ENCODE peak calls at places on chromosomes 5 and 9, in four cellular contexts. H is K562, A is H1, I is HepG2. V is an unnamed sample.

GRCh38 chr5:4862500-4862899 is 277.6 kb upstream of the ADAMTS16 start:
- DNase-seq in I (peak; percentile 35), A (no peak), H (peak; percentile 54), V (peak; percentile 29)

GRCh38 chr5:180328296-180329137 is 24.6 kb downstream of the GFPT2 start:
- DNase-seq in I (peak; percentile 74), A (peak; percentile 68), H (peak; percentile 81), V (peak; percentile 74)

GRCh38 chr5:54234304-54234938 is 76.0 kb downstream of the ARL15 start:
- DNase-seq in H (no peak), A (no peak), I (peak; percentile 9), V (no peak)

GRCh38 chr5:148839960-148840359 is 13.5 kb downstream of the ADRB2 start:
- DNase-seq in I (no peak), H (no peak), A (no peak), V (no peak)

GRCh38 chr5:125450803-125451202 is 704.4 kb upstream of the ZNF608 start:
- DNase-seq in I (no peak), A (no peak), H (no peak), V (no peak)

GRCh38 chr9:123003467-123003866 is 30.0 kb upstream of the GPR21 start:
- DNase-seq in H (peak; percentile 32), I (no peak), A (no peak), V (no peak)

GRCh38 chr9:133419005-133419404 is 1.2 kb upstream of the REXO4 start:
- DNase-seq in H (no peak), I (no peak), A (no peak), V (no peak)

GRCh38 chr5:173736923-173737412 is 120.5 kb upstream of the BOD1 start:
- DNase-seq in H (peak; percentile 84), I (peak; percentile 32), A (no peak), V (no peak)

GRCh38 chr5:96718635-96719077 is 56.5 kb downstream of the CAST start:
- DNase-seq in A (no peak), H (no peak), I (no peak), V (no peak)

GRCh38 chr9:84338792-84339191 is 1.8 kb downstream of the SLC28A3 start:
- DNase-seq in H (no peak), I (no peak), A (no peak), V (no peak)

GRCh38 chr5:119022017-119022745 is 33.8 kb upstream of the DTWD2 start:
- DNase-seq in I (no peak), A (no peak), H (no peak), V (no peak)

GRCh38 chr9:35716236-35716635 is 15.8 kb downstream of the TLN1 start:
- DNase-seq in A (no peak), I (no peak), H (no peak), V (no peak)

DNA sequence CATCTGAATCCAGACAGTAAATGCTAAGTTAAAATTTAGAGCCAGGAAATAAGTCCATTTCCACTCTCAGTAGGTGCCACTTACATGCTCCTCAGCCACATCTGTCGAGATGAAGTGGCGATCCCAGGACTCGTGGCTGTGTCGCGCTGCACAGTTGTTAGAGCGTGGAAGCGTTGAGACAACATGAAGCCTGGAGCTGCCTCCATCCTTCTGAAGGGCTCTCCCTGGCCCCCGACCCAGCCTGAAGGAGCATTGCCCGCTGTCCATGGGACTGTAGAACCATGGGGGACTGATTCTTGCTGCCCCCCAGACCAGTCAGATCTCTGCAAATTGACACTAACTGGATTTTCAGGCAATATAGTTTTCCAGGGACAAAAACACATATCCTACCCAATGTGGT is 58.9 kb downstream of the IRX1 start:
- DNase-seq in H (no peak), A (no peak), I (no peak), V (no peak)
- TF ChIP-seq EZH2 in H (no peak), A (no peak), I (no peak), V (no peak)

DNA sequence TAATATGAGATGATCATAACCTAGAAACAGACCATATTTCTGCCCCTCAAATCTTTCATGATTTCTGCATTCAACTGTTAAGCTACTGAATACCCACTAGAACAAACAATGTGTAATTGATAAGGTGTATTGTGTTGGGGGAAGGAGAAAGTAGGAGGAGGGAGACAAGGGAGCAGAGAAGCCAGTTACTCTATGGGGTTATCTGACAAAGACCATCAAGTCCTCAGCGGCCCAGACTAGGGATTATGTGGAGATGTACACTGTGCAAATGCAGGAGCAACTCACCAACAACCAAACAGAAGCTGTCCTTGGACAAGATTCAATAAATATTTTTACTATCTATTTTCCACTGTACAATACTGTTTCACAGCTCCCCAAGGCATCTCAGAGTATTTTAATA is 2.7 kb downstream of the NRG2 start:
- DNase-seq in I (no peak), A (no peak), H (no peak), V (no peak)
- H3K4me1 ChIP-seq in I (peaks cover 6% of the 10 kb centered on the region), A (peaks cover 3% of the 10 kb centered on the region), H (peaks cover 19% of the 10 kb centered on the region), V (peaks cover 3% of the 10 kb centered on the region)

DNA sequence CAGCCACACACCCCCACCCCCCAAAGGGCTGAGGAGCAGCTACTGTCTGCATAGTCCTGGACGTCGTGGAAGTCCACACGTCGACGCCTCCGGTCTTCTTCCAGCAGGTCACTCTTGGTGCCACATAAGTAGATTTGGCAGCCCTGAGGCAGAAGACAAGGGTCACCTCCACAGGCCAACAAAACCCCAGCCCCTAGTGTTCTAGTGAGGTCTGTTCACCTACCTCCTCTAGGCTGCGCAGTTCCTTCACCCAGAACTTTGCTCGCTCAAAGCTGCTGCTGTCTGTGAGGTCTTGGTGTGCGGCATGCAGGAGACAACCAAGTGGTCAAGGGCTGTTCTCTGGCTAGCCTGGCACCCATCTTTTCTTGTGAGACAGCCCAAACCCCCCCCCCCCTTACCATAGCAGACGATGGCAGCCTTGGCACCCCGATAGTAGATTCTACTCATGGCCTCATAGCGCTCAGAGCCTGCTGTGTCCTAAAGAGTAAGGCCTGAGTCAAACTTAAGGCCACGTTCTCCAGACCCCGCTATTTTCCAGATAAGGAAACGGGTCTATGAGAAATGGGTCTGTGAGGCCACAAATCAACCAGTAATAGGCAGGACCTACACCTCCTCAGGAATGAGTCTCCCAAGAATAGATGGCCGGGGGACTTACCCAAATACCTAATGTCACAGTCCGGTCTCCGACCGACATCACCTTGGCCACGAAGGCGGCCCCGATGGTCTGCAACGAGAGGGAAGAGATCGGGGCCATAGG is 987 bp downstream of the RAB24 start:
- DNase-seq in H (peak; percentile 40), I (no peak), A (no peak), V (no peak)
- TF ChIP-seq FOSL1 in H (no peak), I (no peak), A (no peak), V (no peak)

DNA sequence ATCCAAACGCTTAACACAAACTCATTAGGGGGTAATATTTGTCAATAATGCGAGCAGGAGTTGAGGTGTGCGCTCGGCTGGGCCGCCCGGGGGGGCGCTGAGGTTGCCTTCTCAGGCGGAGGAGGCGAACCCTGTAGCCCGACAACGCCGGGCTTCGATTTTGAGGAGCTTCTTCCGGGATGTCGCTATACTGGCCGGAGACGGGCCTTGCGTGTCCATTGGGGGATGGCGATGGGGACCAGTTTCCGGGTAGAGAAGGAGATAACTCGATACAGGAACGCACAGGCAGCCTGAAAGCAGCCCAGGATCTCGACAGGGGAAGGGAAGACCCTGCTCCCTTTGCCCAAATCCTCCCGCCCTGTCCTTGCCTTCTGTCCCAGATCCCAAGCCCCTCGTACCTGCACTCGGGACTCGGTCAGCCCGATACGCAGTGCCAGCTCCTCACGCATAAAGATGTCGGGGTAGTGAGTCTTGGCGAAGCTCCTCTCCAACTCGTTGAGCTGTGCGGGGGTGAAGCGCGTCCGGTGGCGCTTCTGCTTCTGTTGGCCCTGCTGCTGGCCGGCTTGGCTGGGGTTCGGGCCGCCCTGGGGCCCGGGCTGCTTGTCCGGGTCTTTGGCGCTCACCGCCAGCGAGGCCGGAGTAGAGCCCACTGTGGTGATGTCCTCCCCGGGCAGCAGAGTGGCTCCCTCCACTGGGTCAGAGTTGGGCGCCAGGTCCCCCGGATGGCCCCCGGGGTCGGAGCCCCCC is 1.9 kb downstream of the OTP start:
- DNase-seq in I (no peak), H (no peak), A (no peak), V (no peak)
- TF ChIP-seq EZH2 in I (no peak), H (no peak), A (peak; percentile 99), V (no peak)

DNA sequence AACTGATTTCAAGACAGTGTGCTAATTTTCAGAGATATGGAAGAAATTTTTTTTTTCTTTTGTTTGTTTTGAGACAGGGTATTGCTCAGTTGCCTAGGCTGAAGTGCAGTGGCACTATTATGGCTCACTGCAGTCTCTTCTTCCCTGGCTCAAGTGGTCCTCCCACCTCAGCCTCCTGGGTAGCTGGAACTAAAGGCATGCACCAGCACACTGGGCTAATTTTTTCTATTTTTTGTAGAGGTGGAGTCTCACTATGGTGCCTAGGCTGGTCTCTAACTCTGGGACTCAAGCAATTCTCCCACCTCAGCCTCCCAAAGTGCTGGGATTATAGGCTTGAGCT is 9.9 kb upstream of the TEX48 start:
- DNase-seq in I (no peak), A (no peak), H (no peak), V (no peak)
- H3K4me1 ChIP-seq in I (no peaks in the 10 kb centered on the region), A (no peaks in the 10 kb centered on the region), H (no peaks in the 10 kb centered on the region), V (peaks cover 16% of the 10 kb centered on the region)

GRCh38 chr9:38419216-38419615 is 5.0 kb downstream of the IGFBPL1 start:
- DNase-seq in I (no peak), A (no peak), H (no peak), V (no peak)
- TF ChIP-seq FOSL1 in I (no peak), A (no peak), H (no peak), V (no peak)

DNA sequence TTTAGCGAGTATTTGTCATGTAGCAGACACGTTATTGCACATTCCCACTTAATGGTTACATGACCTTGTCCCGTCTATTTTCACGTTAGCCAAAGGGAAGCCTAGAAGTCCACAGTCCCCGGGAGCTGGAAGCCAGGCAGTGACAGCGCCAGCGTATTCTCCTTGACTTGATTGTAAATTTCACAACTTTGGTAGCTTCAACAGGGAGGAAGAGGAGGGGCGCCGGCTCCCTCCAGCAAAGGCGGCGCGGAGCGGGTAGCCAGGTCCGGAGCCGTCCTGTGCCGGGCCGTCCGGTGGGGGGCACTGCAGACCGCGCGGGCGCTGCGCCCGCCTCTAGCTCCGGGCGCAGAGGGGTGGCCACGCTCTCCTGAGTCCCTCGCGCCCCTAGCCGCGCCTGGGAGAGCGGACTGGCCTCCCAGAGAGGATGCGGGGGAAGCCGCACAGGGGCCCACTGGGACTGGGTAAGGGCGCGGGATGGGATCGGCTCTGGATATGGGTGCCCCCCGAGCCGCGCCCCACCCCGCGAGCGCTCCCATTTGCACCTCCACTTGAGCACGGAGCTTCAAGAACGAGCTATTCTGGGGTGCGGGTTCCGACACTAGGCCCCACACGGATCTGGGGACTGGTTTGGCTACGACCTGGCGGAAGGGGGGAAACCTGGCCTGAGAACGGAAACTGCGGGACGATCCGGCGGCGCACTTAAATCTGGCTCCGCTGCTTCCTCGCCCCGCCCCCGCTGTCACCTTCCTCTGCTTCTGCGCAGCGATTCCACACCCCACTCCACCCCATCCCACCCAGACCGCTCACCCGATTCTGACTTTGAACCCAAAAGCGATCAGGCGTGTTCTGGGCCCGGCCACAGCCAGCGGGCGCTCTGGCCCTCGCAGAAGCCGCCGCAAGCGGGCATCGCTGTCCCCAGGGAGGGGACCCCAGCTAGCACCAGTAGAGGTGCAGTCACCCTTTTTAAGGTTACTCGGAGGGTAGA is 23.8 kb downstream of the KLF4 start:
- DNase-seq in A (no peak), I (no peak), H (peak; percentile 58), V (no peak)
- TF ChIP-seq EZH2 in A (peak; percentile 47), I (no peak), H (no peak), V (no peak)

GRCh38 chr5:34762321-34762871 is 76.6 kb upstream of the TTC23L start:
- DNase-seq in A (no peak), H (no peak), I (no peak), V (no peak)

GRCh38 chr5:34770486-34770885 is 68.5 kb upstream of the TTC23L start:
- DNase-seq in A (no peak), H (no peak), I (no peak), V (no peak)

GRCh38 chr5:34771076-34771475 is 67.9 kb upstream of the TTC23L start:
- DNase-seq in A (no peak), I (no peak), H (no peak), V (no peak)

GRCh38 chr5:34765662-34766061 is 73.3 kb upstream of the TTC23L start:
- DNase-seq in H (no peak), I (no peak), A (no peak), V (no peak)

GRCh38 chr5:34767127-34767526 is 71.8 kb upstream of the TTC23L start:
- DNase-seq in I (no peak), A (no peak), H (no peak), V (no peak)
- H3K4me1 ChIP-seq in I (no peaks in the 10 kb centered on the region), A (no peaks in the 10 kb centered on the region), H (no peaks in the 10 kb centered on the region), V (no peaks in the 10 kb centered on the region)

GRCh38 chr9:117485176-117485575 is 70.3 kb upstream of the ASTN2 start:
- DNase-seq in I (no peak), H (no peak), A (peak; percentile 34), V (no peak)
- TF ChIP-seq FOSL1 in I (no peak), H (no peak), A (no peak), V (no peak)